ENCODE peak calls at places on chromosomes 11 and 22, in seven cellular contexts. A, W, R, I, Q, E and Y are unnamed samples.

GRCh38 chr22:33126881-33127280 is 68.7 kb upstream of the SYN3 start:
- DNase-seq in A (peak), W (peak), R (no peak), I (no peak), Q (no peak), E (no peak), Y (no peak)

GRCh38 chr11:58629857-58630256 is 7.4 kb downstream of the CNTF start:
- DNase-seq in A (peak), W (peak), R (peak), I (peak), Q (peak), E (no peak), Y (no peak)

GRCh38 chr11:116533186-116533825 is 239.5 kb downstream of the BUD13 start:
- DNase-seq in A (no peak), W (no peak), R (no peak), I (no peak), Q (no peak), E (peak), Y (no peak)

GRCh38 chr11:127157225-127157624 is 156.7 kb upstream of the KIRREL3 start:
- DNase-seq in A (no peak), W (no peak), R (no peak), I (no peak), Q (no peak), E (no peak), Y (no peak)

GRCh38 chr22:24054356-24054755 is 43.3 kb downstream of the CABIN1 start:
- DNase-seq in A (peak), W (no peak), R (no peak), I (no peak), Q (no peak), E (no peak), Y (peak)

GRCh38 chr11:68328374-68329091 is 16.1 kb downstream of the LRP5 start:
- DNase-seq in A (no peak), W (no peak), R (no peak), I (peak), Q (peak), E (no peak), Y (peak)

GRCh38 chr11:19711911-19712280 is 741 bp upstream of the NAV2 start:
- DNase-seq in A (no peak), W (no peak), R (no peak), I (no peak), Q (peak), E (no peak), Y (peak)

GRCh38 chr11:76839326-76839725 is 21.4 kb upstream of the ACER3 start:
- DNase-seq in A (no peak), W (no peak), R (no peak), I (no peak), Q (peak), E (peak), Y (no peak)

GRCh38 chr11:19723572-19724342 is 11.1 kb downstream of the NAV2 start:
- DNase-seq in A (peak), W (no peak), R (peak), I (no peak), Q (no peak), E (no peak), Y (peak)

GRCh38 chr22:45742866-45743450 is 71.3 kb downstream of the ATXN10 start:
- DNase-seq in A (peak), W (no peak), R (no peak), I (peak), Q (no peak), E (peak), Y (peak)

GRCh38 chr11:73556966-73557365 is 40.9 kb downstream of the FAM168A start:
- DNase-seq in A (no peak), W (no peak), R (no peak), I (no peak), Q (no peak), E (no peak), Y (no peak)

GRCh38 chr22:49660794-49661781 is 166.6 kb downstream of the BRD1 start:
- DNase-seq in A (no peak), W (no peak), R (no peak), I (no peak), Q (peak), E (no peak), Y (no peak)

GRCh38 chr11:116791002-116791812 is 472 bp downstream of the APOA5 start:
- DNase-seq in A (peak), W (peak), R (no peak), I (peak), Q (peak), E (peak), Y (peak)

GRCh38 chr11:61303725-61304124 is 8.6 kb upstream of the VWCE start:
- DNase-seq in A (no peak), W (no peak), R (no peak), I (no peak), Q (no peak), E (no peak), Y (no peak)

GRCh38 chr22:46326066-46326680 is 9.3 kb upstream of the TRMU start:
- DNase-seq in A (no peak), W (no peak), R (no peak), I (no peak), Q (no peak), E (no peak), Y (no peak)

GRCh38 chr22:12601870-12602779 is 2925.9 kb upstream of the OR11H1 start:
- DNase-seq in A (no peak), W (no peak), R (no peak), I (no peak), Q (no peak), E (peak), Y (no peak)